ENCODE peak calls at places on chromosome 18, in eight cellular contexts. I, C, O, W, X, V, Q and G are unnamed samples.

GRCh38 chr18:21191596-21192307 is 50.3 kb upstream of the GREB1L start:
- DNase-seq in I (no peak), C (peak; percentile 80), O (peak; percentile 48), W (peak; percentile 51), X (no peak), V (peak; percentile 30), Q (peak; percentile 7), G (peak; percentile 7)

GRCh38 chr18:73551211-73551610 is 596.4 kb downstream of the FBXO15 start:
- DNase-seq in I (no peak), C (no peak), O (no peak), W (no peak), X (no peak), V (no peak), Q (no peak), G (no peak)

GRCh38 chr18:6370410-6370809 is 44.3 kb downstream of the L3MBTL4 start:
- DNase-seq in I (no peak), C (peak; percentile 13), O (no peak), W (no peak), X (no peak), V (no peak), Q (no peak), G (no peak)

GRCh38 chr18:13443546-13443945 is 225.0 kb downstream of the LDLRAD4 start:
- DNase-seq in I (no peak), C (no peak), O (no peak), W (no peak), X (no peak), V (no peak), Q (no peak), G (no peak)

GRCh38 chr18:49768051-49768391 is 45.3 kb downstream of the ACAA2 start:
- DNase-seq in I (no peak), C (peak; percentile 29), O (no peak), W (peak; percentile 70), X (no peak), V (peak; percentile 43), Q (no peak), G (no peak)

GRCh38 chr18:23641937-23642666 is 20.6 kb downstream of the ANKRD29 start:
- DNase-seq in I (no peak), C (no peak), O (no peak), W (no peak), X (no peak), V (no peak), Q (no peak), G (no peak)

GRCh38 chr18:45197526-45197970 is 417.7 kb upstream of the SLC14A2 start:
- DNase-seq in I (no peak), C (no peak), O (no peak), W (no peak), X (peak; percentile 65), V (peak; percentile 34), Q (no peak), G (no peak)

GRCh38 chr18:78754311-78755043 is 225.1 kb upstream of the SALL3 start:
- DNase-seq in I (no peak), C (no peak), O (no peak), W (no peak), X (no peak), V (no peak), Q (no peak), G (no peak)

GRCh38 chr18:69787825-69788547 is 159.7 kb downstream of the CD226 start:
- DNase-seq in I (no peak), C (no peak), O (no peak), W (no peak), X (no peak), V (peak; percentile 38), Q (no peak), G (no peak)